ENCODE peak calls at places on chromosomes 1 and 21, in six cellular contexts. D, W, E, I, C and U are unnamed samples.
A peak's percentile ranks its signal among the peaks of the same experiment; 100 is the strongest.

GRCh38 chr1:33123266-33123665 is 42.3 kb downstream of the AZIN2 start:
- DNase-seq in I (no peak), D (no peak), C (no peak), E (no peak), W (no peak), U (no peak)

GRCh38 chr1:240312872-240313271 is 221.2 kb downstream of the FMN2 start:
- DNase-seq in W (no peak), E (no peak), I (no peak), D (no peak), C (no peak), U (no peak)

GRCh38 chr1:210031473-210031872 is 93.5 kb downstream of the SYT14 start:
- DNase-seq in I (no peak), C (no peak), W (no peak), E (no peak), D (no peak), U (no peak)

GRCh38 chr1:215397106-215397505 is 170.0 kb upstream of the KCTD3 start:
- DNase-seq in I (no peak), D (no peak), C (no peak), E (no peak), W (no peak), U (no peak)

GRCh38 chr1:24541711-24542346 is 14.1 kb upstream of the NCMAP start:
- DNase-seq in E (no peak), W (no peak), D (peak; percentile 44), C (peak; percentile 60), I (no peak), U (peak; percentile 19)

GRCh38 chr1:61533546-61533945 is 191.4 kb downstream of the TM2D1 start:
- DNase-seq in E (no peak), W (no peak), D (no peak), C (no peak), I (no peak), U (no peak)

GRCh38 chr1:247409869-247410544 is 6.0 kb upstream of the NLRP3 start:
- DNase-seq in D (no peak), C (peak; percentile 42), W (peak; percentile 36), E (no peak), I (no peak), U (peak; percentile 69)

GRCh38 chr1:152160553-152160952 is 1.5 kb upstream of the RPTN start:
- DNase-seq in D (no peak), C (no peak), I (no peak), E (no peak), W (no peak), U (no peak)

GRCh38 chr1:167190747-167191237 is 29.9 kb upstream of the POU2F1 start:
- DNase-seq in W (no peak), D (no peak), E (no peak), C (no peak), I (no peak), U (no peak)

GRCh38 chr1:36089393-36090121 is 865 bp downstream of the ADPRS start:
- DNase-seq in W (no peak), D (no peak), E (no peak), I (peak; percentile 45), C (no peak), U (no peak)

GRCh38 chr1:15734901-15735300 is 1.2 kb upstream of the SLC25A34 start:
- DNase-seq in C (no peak), I (no peak), D (peak; percentile 26), E (no peak), W (no peak), U (no peak)

GRCh38 chr1:14949270-14949835 is 204.2 kb upstream of the TMEM51 start:
- DNase-seq in C (no peak), E (no peak), W (no peak), I (no peak), D (no peak), U (no peak)

GRCh38 chr1:16960560-16961296 is 19.7 kb downstream of the MFAP2 start:
- DNase-seq in I (peak; percentile 76), C (peak; percentile 90), E (peak; percentile 17), W (peak; percentile 72), D (peak; percentile 96), U (peak; percentile 77)

GRCh38 chr1:234315588-234315987 is 57.7 kb upstream of the COA6 start:
- DNase-seq in C (peak; percentile 23), I (no peak), E (no peak), W (no peak), D (no peak), U (no peak)

GRCh38 chr1:28750330-28750729 is 13.6 kb downstream of the YTHDF2 start:
- DNase-seq in W (no peak), C (no peak), D (no peak), I (no peak), E (no peak), U (no peak)

GRCh38 chr1:230031131-230031530 is 35.9 kb upstream of the GALNT2 start:
- DNase-seq in I (no peak), W (no peak), E (no peak), C (peak; percentile 19), D (no peak), U (no peak)

GRCh38 chr1:224525411-224526040 is 90.6 kb upstream of the CNIH3 start:
- DNase-seq in D (no peak), W (no peak), I (no peak), C (no peak), E (no peak), U (no peak)

GRCh38 chr21:24223625-24224024 is 1383.7 kb downstream of the MRPL39 start:
- DNase-seq in W (no peak), E (no peak), C (no peak), I (no peak), D (no peak), U (no peak)

GRCh38 chr1:227941509-227942020 is 6.2 kb downstream of the WNT9A start:
- DNase-seq in I (no peak), E (no peak), D (peak; percentile 50), W (no peak), C (no peak), U (no peak)

GRCh38 chr1:165824269-165824643 is 3.2 kb upstream of the UCK2 start:
- DNase-seq in D (no peak), I (no peak), W (no peak), E (no peak), C (no peak), U (no peak)

GRCh38 chr21:44920694-44921604 is at the start of gene ITGB2:
- DNase-seq in I (no peak), E (no peak), D (no peak), C (peak; percentile 72), W (peak; percentile 48), U (peak; percentile 33)

GRCh38 chr21:14675774-14676530 is 129.8 kb upstream of the SAMSN1 start:
- DNase-seq in I (no peak), W (no peak), C (peak; percentile 11), E (no peak), D (no peak), U (no peak)

GRCh38 chr1:165914136-165914798 is 86.9 kb downstream of the UCK2 start:
- DNase-seq in E (peak; percentile 34), D (peak; percentile 81), I (peak; percentile 86), W (peak; percentile 21), C (peak; percentile 67), U (peak; percentile 73)

GRCh38 chr1:182688436-182688835 is 4.0 kb upstream of the RGS8 start:
- DNase-seq in E (no peak), D (no peak), W (no peak), C (no peak), I (no peak), U (no peak)

GRCh38 chr1:166839600-166840308 is 479 bp downstream of the POGK start:
- DNase-seq in C (peak; percentile 61), W (peak; percentile 60), E (peak; percentile 51), I (peak; percentile 69), D (peak; percentile 58), U (no peak)

GRCh38 chr1:55062801-55063561 is 23.6 kb downstream of the PCSK9 start:
- DNase-seq in C (no peak), W (no peak), E (no peak), I (no peak), D (no peak), U (no peak)